ENCODE peak calls at places on chromosomes 11 and 22, in eight cellular contexts. One of them, this sample, is unnamed.

GRCh38 chr11:95086116-95086515 is 3.5 kb upstream of the ENDOD1 start:
- DNase-seq in heart right ventricle: no peak
- DNase-seq in neural progenitor cell: no peak
- DNase-seq in endothelial cell of umbilical vein: no peak
- DNase-seq in HCT116: no peak
- DNase-seq in gastrocnemius medialis: no peak
- DNase-seq in GM06990: no peak
- DNase-seq in colonic mucosa: no peak
- DNase-seq in this sample: no peak

GRCh38 chr11:73273246-73273890 is 1.2 kb downstream of the P2RY6 start:
- DNase-seq in heart right ventricle: no peak
- DNase-seq in neural progenitor cell: no peak
- DNase-seq in endothelial cell of umbilical vein: no peak
- DNase-seq in HCT116: no peak
- DNase-seq in gastrocnemius medialis: no peak
- DNase-seq in GM06990: no peak
- DNase-seq in colonic mucosa: no peak
- DNase-seq in this sample: no peak

GRCh38 chr22:46108564-46109473 is 41.5 kb upstream of the PPARA start:
- DNase-seq in heart right ventricle: peak; percentile 71
- DNase-seq in neural progenitor cell: peak; percentile 17
- DNase-seq in endothelial cell of umbilical vein: peak; percentile 20
- DNase-seq in HCT116: no peak
- DNase-seq in gastrocnemius medialis: no peak
- DNase-seq in GM06990: no peak
- DNase-seq in colonic mucosa: peak; percentile 57
- DNase-seq in this sample: peak; percentile 42

GRCh38 chr11:75474878-75475766 is 42.1 kb upstream of the KLHL35 start:
- DNase-seq in heart right ventricle: peak; percentile 70
- DNase-seq in neural progenitor cell: peak; percentile 81
- DNase-seq in endothelial cell of umbilical vein: no peak
- DNase-seq in HCT116: no peak
- DNase-seq in gastrocnemius medialis: no peak
- DNase-seq in GM06990: peak; percentile 28
- DNase-seq in colonic mucosa: peak; percentile 45
- DNase-seq in this sample: peak; percentile 82

GRCh38 chr11:17563961-17564686 is 17.1 kb downstream of the OTOG start:
- DNase-seq in heart right ventricle: no peak
- DNase-seq in neural progenitor cell: no peak
- DNase-seq in endothelial cell of umbilical vein: no peak
- DNase-seq in HCT116: no peak
- DNase-seq in gastrocnemius medialis: no peak
- DNase-seq in GM06990: no peak
- DNase-seq in colonic mucosa: peak; percentile 14
- DNase-seq in this sample: no peak

GRCh38 chr22:46050916-46051614 is 74.1 kb upstream of the WNT7B start:
- DNase-seq in heart right ventricle: no peak
- DNase-seq in neural progenitor cell: no peak
- DNase-seq in endothelial cell of umbilical vein: no peak
- DNase-seq in HCT116: no peak
- DNase-seq in gastrocnemius medialis: no peak
- DNase-seq in GM06990: no peak
- DNase-seq in colonic mucosa: no peak
- DNase-seq in this sample: no peak

GRCh38 chr22:42084874-42085273 is 5.4 kb downstream of the SMDT1 start:
- DNase-seq in heart right ventricle: no peak
- DNase-seq in neural progenitor cell: no peak
- DNase-seq in endothelial cell of umbilical vein: no peak
- DNase-seq in HCT116: no peak
- DNase-seq in gastrocnemius medialis: no peak
- DNase-seq in GM06990: no peak
- DNase-seq in colonic mucosa: no peak
- DNase-seq in this sample: no peak

GRCh38 chr11:28086569-28086968 is 21.4 kb downstream of the KIF18A start:
- DNase-seq in heart right ventricle: no peak
- DNase-seq in neural progenitor cell: no peak
- DNase-seq in endothelial cell of umbilical vein: peak; percentile 36
- DNase-seq in HCT116: no peak
- DNase-seq in gastrocnemius medialis: no peak
- DNase-seq in GM06990: no peak
- DNase-seq in colonic mucosa: no peak
- DNase-seq in this sample: peak; percentile 51

GRCh38 chr11:58926251-58926650 is 13.0 kb upstream of the GLYATL1 start:
- DNase-seq in heart right ventricle: no peak
- DNase-seq in neural progenitor cell: no peak
- DNase-seq in endothelial cell of umbilical vein: no peak
- DNase-seq in HCT116: no peak
- DNase-seq in gastrocnemius medialis: no peak
- DNase-seq in GM06990: no peak
- DNase-seq in colonic mucosa: no peak
- DNase-seq in this sample: no peak

GRCh38 chr11:76702378-76703128 is 32.0 kb upstream of the LRRC32 start:
- DNase-seq in heart right ventricle: no peak
- DNase-seq in neural progenitor cell: no peak
- DNase-seq in endothelial cell of umbilical vein: no peak
- DNase-seq in HCT116: no peak
- DNase-seq in gastrocnemius medialis: no peak
- DNase-seq in GM06990: no peak
- DNase-seq in colonic mucosa: no peak
- DNase-seq in this sample: no peak

GRCh38 chr22:37887610-37888378 is 18.3 kb upstream of the MICALL1 start:
- DNase-seq in heart right ventricle: no peak
- DNase-seq in neural progenitor cell: peak; percentile 56
- DNase-seq in endothelial cell of umbilical vein: peak; percentile 57
- DNase-seq in HCT116: no peak
- DNase-seq in gastrocnemius medialis: no peak
- DNase-seq in GM06990: no peak
- DNase-seq in colonic mucosa: peak; percentile 36
- DNase-seq in this sample: peak; percentile 90

GRCh38 chr11:107018902-107019493 is 722 bp upstream of the GUCY1A2 start:
- DNase-seq in heart right ventricle: peak; percentile 55
- DNase-seq in neural progenitor cell: peak; percentile 93
- DNase-seq in endothelial cell of umbilical vein: peak; percentile 49
- DNase-seq in HCT116: no peak
- DNase-seq in gastrocnemius medialis: no peak
- DNase-seq in GM06990: peak; percentile 40
- DNase-seq in colonic mucosa: peak; percentile 23
- DNase-seq in this sample: peak; percentile 84

GRCh38 chr11:113440816-113441215 is 34.4 kb downstream of the DRD2 start:
- DNase-seq in heart right ventricle: no peak
- DNase-seq in neural progenitor cell: no peak
- DNase-seq in endothelial cell of umbilical vein: no peak
- DNase-seq in HCT116: no peak
- DNase-seq in gastrocnemius medialis: no peak
- DNase-seq in GM06990: no peak
- DNase-seq in colonic mucosa: no peak
- DNase-seq in this sample: no peak

GRCh38 chr11:118918128-118918685 is 7.5 kb downstream of the BCL9L start:
- DNase-seq in heart right ventricle: peak; percentile 80
- DNase-seq in neural progenitor cell: peak; percentile 71
- DNase-seq in endothelial cell of umbilical vein: peak; percentile 75
- DNase-seq in HCT116: no peak
- DNase-seq in gastrocnemius medialis: peak; percentile 79
- DNase-seq in GM06990: no peak
- DNase-seq in colonic mucosa: peak; percentile 96
- DNase-seq in this sample: peak; percentile 96

GRCh38 chr22:39435616-39436015 is 21.2 kb upstream of the MGAT3 start:
- DNase-seq in heart right ventricle: no peak
- DNase-seq in neural progenitor cell: no peak
- DNase-seq in endothelial cell of umbilical vein: no peak
- DNase-seq in HCT116: no peak
- DNase-seq in gastrocnemius medialis: no peak
- DNase-seq in GM06990: no peak
- DNase-seq in colonic mucosa: no peak
- DNase-seq in this sample: no peak

GRCh38 chr11:88050247-88050646 is 125.0 kb downstream of the RAB38 start:
- DNase-seq in heart right ventricle: no peak
- DNase-seq in neural progenitor cell: no peak
- DNase-seq in endothelial cell of umbilical vein: no peak
- DNase-seq in HCT116: no peak
- DNase-seq in gastrocnemius medialis: no peak
- DNase-seq in GM06990: no peak
- DNase-seq in colonic mucosa: no peak
- DNase-seq in this sample: no peak

GRCh38 chr22:30246962-30247376 is 410 bp upstream of the LIF start:
- DNase-seq in heart right ventricle: no peak
- DNase-seq in neural progenitor cell: no peak
- DNase-seq in endothelial cell of umbilical vein: no peak
- DNase-seq in HCT116: no peak
- DNase-seq in gastrocnemius medialis: no peak
- DNase-seq in GM06990: no peak
- DNase-seq in colonic mucosa: peak; percentile 87
- DNase-seq in this sample: no peak

GRCh38 chr22:19919701-19920363 is 21.7 kb upstream of the COMT start:
- DNase-seq in heart right ventricle: no peak
- DNase-seq in neural progenitor cell: no peak
- DNase-seq in endothelial cell of umbilical vein: no peak
- DNase-seq in HCT116: no peak
- DNase-seq in gastrocnemius medialis: no peak
- DNase-seq in GM06990: no peak
- DNase-seq in colonic mucosa: no peak
- DNase-seq in this sample: no peak

GRCh38 chr11:19394525-19395016 is 153.8 kb upstream of the E2F8 start:
- DNase-seq in heart right ventricle: no peak
- DNase-seq in neural progenitor cell: no peak
- DNase-seq in endothelial cell of umbilical vein: no peak
- DNase-seq in HCT116: no peak
- DNase-seq in gastrocnemius medialis: no peak
- DNase-seq in GM06990: peak; percentile 47
- DNase-seq in colonic mucosa: no peak
- DNase-seq in this sample: no peak

GRCh38 chr11:119584193-119585037 is 144.6 kb downstream of the NECTIN1 start:
- DNase-seq in heart right ventricle: no peak
- DNase-seq in neural progenitor cell: peak; percentile 95
- DNase-seq in endothelial cell of umbilical vein: peak; percentile 64
- DNase-seq in HCT116: no peak
- DNase-seq in gastrocnemius medialis: no peak
- DNase-seq in GM06990: no peak
- DNase-seq in colonic mucosa: peak; percentile 35
- DNase-seq in this sample: peak; percentile 78

GRCh38 chr11:61747389-61748285 is 4.8 kb upstream of the MYRF start:
- DNase-seq in heart right ventricle: peak; percentile 70
- DNase-seq in neural progenitor cell: peak; percentile 88
- DNase-seq in endothelial cell of umbilical vein: peak; percentile 52
- DNase-seq in HCT116: peak; percentile 48
- DNase-seq in gastrocnemius medialis: peak; percentile 29
- DNase-seq in GM06990: peak; percentile 57
- DNase-seq in colonic mucosa: peak; percentile 86
- DNase-seq in this sample: peak; percentile 79

DNA sequence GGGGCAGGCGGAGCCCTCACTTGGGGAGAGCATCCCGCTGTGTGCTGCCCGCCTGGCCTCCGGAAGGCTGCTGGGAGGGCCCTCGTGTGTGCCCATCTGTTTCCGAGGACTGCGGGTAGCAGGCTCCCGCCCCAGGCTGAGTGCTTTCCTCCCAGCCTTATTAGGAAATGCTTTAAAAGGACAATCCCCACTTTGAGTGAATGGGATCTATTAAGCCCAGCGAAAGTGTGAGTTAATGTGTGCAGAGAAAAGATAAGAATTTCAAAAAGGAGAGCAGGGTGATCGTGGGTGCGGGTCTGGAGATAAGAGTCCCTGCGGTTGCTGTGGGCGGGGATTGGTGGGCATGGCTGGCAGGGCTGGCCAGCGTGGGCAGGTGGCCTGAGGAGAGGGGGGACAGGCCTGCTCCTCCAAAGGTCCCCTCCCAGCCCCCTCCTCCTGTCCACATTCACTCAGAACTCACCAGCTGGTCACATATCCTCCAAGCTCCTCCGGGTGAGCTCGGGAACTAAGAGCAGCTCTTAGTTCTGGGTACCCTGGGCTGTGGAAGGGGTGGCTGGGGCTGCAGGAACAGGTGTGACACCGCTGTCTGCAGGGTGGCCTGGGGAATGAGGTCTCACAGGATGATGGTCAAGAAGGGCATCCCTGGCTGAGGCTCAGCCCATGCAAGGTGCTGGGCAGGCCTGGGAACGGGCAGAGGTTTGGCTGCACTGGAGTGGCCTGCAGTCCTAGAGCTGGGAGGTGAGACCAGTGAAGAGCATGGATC is 1260.3 kb downstream of the BRD1 start:
- DNase-seq in heart right ventricle: no peak
- DNase-seq in neural progenitor cell: no peak
- DNase-seq in endothelial cell of umbilical vein: no peak
- DNase-seq in HCT116: no peak
- DNase-seq in gastrocnemius medialis: no peak
- DNase-seq in GM06990: no peak
- DNase-seq in colonic mucosa: no peak
- DNase-seq in this sample: no peak
- H3K4me3 ChIP-seq in heart right ventricle: no peak overlapping the region
- H3K4me3 ChIP-seq in neural progenitor cell: no peak overlapping the region
- H3K4me3 ChIP-seq in endothelial cell of umbilical vein: no peak overlapping the region
- H3K4me3 ChIP-seq in HCT116: no peak overlapping the region
- H3K4me3 ChIP-seq in gastrocnemius medialis: no peak overlapping the region
- H3K4me3 ChIP-seq in GM06990: no peak overlapping the region
- H3K4me3 ChIP-seq in colonic mucosa: no peak overlapping the region
- H3K4me3 ChIP-seq in this sample: no peak overlapping the region

GRCh38 chr11:35163707-35164496 is 24.9 kb downstream of the CD44 start:
- DNase-seq in heart right ventricle: no peak
- DNase-seq in neural progenitor cell: no peak
- DNase-seq in endothelial cell of umbilical vein: no peak
- DNase-seq in HCT116: no peak
- DNase-seq in gastrocnemius medialis: no peak
- DNase-seq in GM06990: no peak
- DNase-seq in colonic mucosa: no peak
- DNase-seq in this sample: peak; percentile 63
- TF ChIP-seq CTCF in heart right ventricle: no peak
- TF ChIP-seq CTCF in neural progenitor cell: no peak
- TF ChIP-seq CTCF in endothelial cell of umbilical vein: no peak
- TF ChIP-seq CTCF in HCT116: no peak
- TF ChIP-seq CTCF in gastrocnemius medialis: no peak
- TF ChIP-seq CTCF in GM06990: peak; percentile 69
- TF ChIP-seq CTCF in colonic mucosa: no peak
- TF ChIP-seq CTCF in this sample: peak; percentile 62

GRCh38 chr11:69912161-69912910 is 93.1 kb upstream of the FGF3 start:
- DNase-seq in heart right ventricle: no peak
- DNase-seq in neural progenitor cell: no peak
- DNase-seq in endothelial cell of umbilical vein: no peak
- DNase-seq in HCT116: no peak
- DNase-seq in gastrocnemius medialis: no peak
- DNase-seq in GM06990: no peak
- DNase-seq in colonic mucosa: no peak
- DNase-seq in this sample: no peak
- H3K4me3 ChIP-seq in heart right ventricle: no peak overlapping the region
- H3K4me3 ChIP-seq in neural progenitor cell: no peak overlapping the region
- H3K4me3 ChIP-seq in endothelial cell of umbilical vein: no peak overlapping the region
- H3K4me3 ChIP-seq in HCT116: no peak overlapping the region
- H3K4me3 ChIP-seq in gastrocnemius medialis: no peak overlapping the region
- H3K4me3 ChIP-seq in GM06990: no peak overlapping the region
- H3K4me3 ChIP-seq in colonic mucosa: no peak overlapping the region
- H3K4me3 ChIP-seq in this sample: no peak overlapping the region

DNA sequence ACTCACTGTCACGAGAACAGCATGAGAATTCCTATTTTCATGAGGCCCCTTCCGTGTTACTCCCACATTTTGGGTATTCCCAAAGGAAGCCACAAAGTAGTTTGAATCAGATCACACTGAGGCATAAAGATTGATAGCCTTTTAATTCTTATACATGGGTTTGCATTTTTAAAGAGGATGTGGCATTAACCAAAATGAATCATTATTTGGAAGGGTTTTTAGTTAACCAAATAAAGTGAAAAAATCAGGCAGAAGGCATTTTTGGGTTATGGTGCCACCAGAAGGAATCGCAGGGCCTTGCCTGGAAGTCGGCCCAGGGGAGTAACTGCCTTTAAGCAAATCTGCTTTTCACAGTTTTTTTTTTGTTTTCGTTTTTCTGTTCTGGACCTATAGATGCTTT is 55.4 kb downstream of the HSD17B12 start:
- DNase-seq in heart right ventricle: no peak
- DNase-seq in neural progenitor cell: no peak
- DNase-seq in endothelial cell of umbilical vein: no peak
- DNase-seq in HCT116: no peak
- DNase-seq in gastrocnemius medialis: no peak
- DNase-seq in GM06990: no peak
- DNase-seq in colonic mucosa: no peak
- DNase-seq in this sample: peak; percentile 25
- TF ChIP-seq CTCF in heart right ventricle: no peak
- TF ChIP-seq CTCF in neural progenitor cell: no peak
- TF ChIP-seq CTCF in endothelial cell of umbilical vein: no peak
- TF ChIP-seq CTCF in HCT116: no peak
- TF ChIP-seq CTCF in gastrocnemius medialis: no peak
- TF ChIP-seq CTCF in GM06990: no peak
- TF ChIP-seq CTCF in colonic mucosa: no peak
- TF ChIP-seq CTCF in this sample: peak; percentile 25

This sample was measured in choroid plexus epithelial cell.